ENCODE peak calls at places on chromosome 6, in six cellular contexts. P, X, K, J, Q and E are unnamed samples.
A peak's percentile ranks its signal among the peaks of the same experiment; 100 is the strongest.

GRCh38 chr6:109840796-109841195 is 137.3 kb upstream of the GPR6 start:
- DNase-seq in P (no peak), X (no peak), K (no peak), J (no peak), Q (no peak), E (no peak)

GRCh38 chr6:43436577-43437282 is 9.4 kb downstream of the ABCC10 start:
- DNase-seq in P (peak; percentile 97), X (no peak), K (no peak), J (peak; percentile 38), Q (no peak), E (no peak)

GRCh38 chr6:28643017-28643740 is 117.5 kb downstream of the GPX5 start:
- DNase-seq in P (peak; percentile 69), X (peak; percentile 38), K (peak; percentile 36), J (peak; percentile 40), Q (peak; percentile 70), E (peak; percentile 88)

GRCh38 chr6:15892369-15892768 is 229.5 kb upstream of the DTNBP1 start:
- DNase-seq in P (no peak), X (no peak), K (no peak), J (no peak), Q (no peak), E (no peak)

GRCh38 chr6:139608872-139609271 is 234.4 kb upstream of the CITED2 start:
- DNase-seq in P (no peak), X (no peak), K (no peak), J (no peak), Q (no peak), E (no peak)

GRCh38 chr6:105892577-105893262 is 193.4 kb upstream of the PRDM1 start:
- DNase-seq in P (peak; percentile 38), X (no peak), K (peak; percentile 74), J (peak; percentile 50), Q (no peak), E (no peak)

GRCh38 chr6:81636930-81637568 is 115.4 kb downstream of the TENT5A start:
- DNase-seq in P (peak; percentile 2), X (no peak), K (no peak), J (no peak), Q (no peak), E (no peak)

GRCh38 chr6:169216830-169217229 is 36.8 kb downstream of the THBS2 start:
- DNase-seq in P (no peak), X (peak; percentile 0), K (no peak), J (no peak), Q (no peak), E (no peak)

GRCh38 chr6:84546427-84546914 is 217.9 kb downstream of the TBX18 start:
- DNase-seq in P (no peak), X (peak; percentile 27), K (peak; percentile 52), J (no peak), Q (no peak), E (no peak)

GRCh38 chr6:129567374-129567773 is 142.6 kb downstream of the ARHGAP18 start:
- DNase-seq in P (peak; percentile 23), X (no peak), K (no peak), J (peak; percentile 30), Q (peak; percentile 29), E (peak; percentile 10)

GRCh38 chr6:151704383-151704782 is 103.1 kb upstream of the ESR1 start:
- DNase-seq in P (no peak), X (no peak), K (no peak), J (no peak), Q (no peak), E (no peak)

GRCh38 chr6:152461556-152461955 is 175.6 kb downstream of the SYNE1 start:
- DNase-seq in P (no peak), X (no peak), K (no peak), J (no peak), Q (no peak), E (no peak)

GRCh38 chr6:23841116-23841515 is 284.9 kb upstream of the NRSN1 start:
- DNase-seq in P (no peak), X (no peak), K (no peak), J (no peak), Q (no peak), E (no peak)

GRCh38 chr6:75344455-75344854 is 59.9 kb upstream of the TMEM30A start:
- DNase-seq in P (no peak), X (no peak), K (no peak), J (no peak), Q (no peak), E (no peak)

GRCh38 chr6:10314163-10314955 is 100.5 kb downstream of the TFAP2A start:
- DNase-seq in P (no peak), X (no peak), K (no peak), J (peak; percentile 42), Q (no peak), E (no peak)
- H3K4me1 ChIP-seq in P (no peaks in the 10 kb centered on the region), X (no peaks in the 10 kb centered on the region), K (no peaks in the 10 kb centered on the region), J (peaks cover 37% of the 10 kb centered on the region), Q (peaks cover 6% of the 10 kb centered on the region), E (peaks cover 19% of the 10 kb centered on the region)

DNA sequence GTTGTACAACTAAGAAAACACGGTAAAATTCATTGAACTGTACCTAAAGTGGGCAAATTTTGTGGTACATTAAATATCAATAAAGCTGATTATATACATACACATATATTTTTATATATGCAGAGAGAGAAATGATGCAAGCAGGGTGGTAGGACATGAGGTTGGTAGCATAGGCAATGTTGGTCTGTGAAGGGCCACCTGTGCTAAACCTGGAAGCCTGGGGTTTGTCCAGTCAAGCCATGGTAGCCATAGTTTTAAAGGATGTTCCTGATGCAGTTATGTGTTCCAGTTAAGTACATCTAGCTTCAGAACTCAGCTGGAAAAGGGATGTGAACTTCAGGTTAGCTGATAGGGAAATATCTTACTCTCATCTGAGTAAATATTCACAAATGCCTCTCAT is 60.1 kb downstream of the TRIM38 start:
- DNase-seq in P (no peak), X (no peak), K (no peak), J (no peak), Q (no peak), E (no peak)
- H2AFZ ChIP-seq in P (no peak overlapping the region), X (peak overlapping the region; percentile 45), K (peak overlapping the region; percentile 54), J (peak overlapping the region; percentile 1), Q (peak overlapping the region; percentile 8), E (no peak overlapping the region)

DNA sequence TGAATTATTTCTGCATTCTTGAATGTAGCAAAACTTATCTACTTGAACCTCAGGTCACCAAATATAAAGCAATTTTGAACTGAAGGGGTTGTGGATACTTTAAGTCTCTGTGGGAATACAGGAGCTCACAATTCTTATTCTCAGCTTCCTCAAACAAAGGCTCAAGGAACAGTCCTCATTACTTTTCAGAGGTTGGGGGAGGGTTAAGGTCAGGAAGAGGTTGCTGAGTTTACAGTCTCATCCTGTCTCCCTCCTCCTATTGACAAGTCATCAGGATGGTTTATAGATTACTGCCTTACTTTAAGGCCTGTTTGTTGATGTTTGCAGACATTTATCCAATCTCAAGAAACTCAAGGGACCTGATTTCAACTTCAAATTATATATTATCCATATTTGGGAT is 143.6 kb upstream of the SPACA1 start:
- DNase-seq in P (no peak), X (no peak), K (no peak), J (no peak), Q (no peak), E (no peak)
- TF ChIP-seq YY1 in P (no peak), X (no peak), K (no peak), J (no peak), Q (no peak), E (no peak)

GRCh38 chr6:108114861-108115597 is 40.5 kb upstream of the OSTM1 start:
- DNase-seq in P (no peak), X (peak; percentile 80), K (no peak), J (no peak), Q (no peak), E (no peak)
- H3K4me1 ChIP-seq in P (peaks cover 18% of the 10 kb centered on the region), X (peaks cover 38% of the 10 kb centered on the region), K (peaks cover 4% of the 10 kb centered on the region), J (no peaks in the 10 kb centered on the region), Q (peaks cover 21% of the 10 kb centered on the region), E (no peaks in the 10 kb centered on the region)

GRCh38 chr6:25916330-25916729 is 14.2 kb downstream of the SLC17A2 start:
- DNase-seq in P (no peak), X (no peak), K (no peak), J (no peak), Q (no peak), E (no peak)

GRCh38 chr6:25913741-25914140 is 16.8 kb downstream of the SLC17A2 start:
- DNase-seq in P (peak; percentile 83), X (no peak), K (no peak), J (no peak), Q (no peak), E (no peak)

GRCh38 chr6:25907475-25908014 is 22.9 kb downstream of the SLC17A2 start:
- DNase-seq in P (peak; percentile 52), X (no peak), K (no peak), J (no peak), Q (no peak), E (no peak)

GRCh38 chr6:25916789-25917490 is 13.6 kb downstream of the SLC17A2 start:
- DNase-seq in P (no peak), X (no peak), K (no peak), J (no peak), Q (no peak), E (no peak)

GRCh38 chr6:25911359-25911758 is 19.1 kb downstream of the SLC17A2 start:
- DNase-seq in P (no peak), X (no peak), K (no peak), J (no peak), Q (no peak), E (no peak)
- H2AFZ ChIP-seq in P (no peak overlapping the region), X (no peak overlapping the region), K (no peak overlapping the region), J (no peak overlapping the region), Q (no peak overlapping the region), E (no peak overlapping the region)